ENCODE peak calls at places on chromosomes 3 and 15, in seven cellular contexts. G, I, X, S, A, Y and C are unnamed samples. For H4K20me1 and H3K79me2, the result is how much of the 10 kb centered on the place peaks cover.

GRCh38 chr3:182895513-182896112 is 84.7 kb downstream of the DCUN1D1 start:
- DNase-seq in G (no peak), I (no peak), X (no peak), S (no peak), A (peak), Y (no peak), C (no peak)

GRCh38 chr3:140292684-140293083 is 357.7 kb downstream of the CLSTN2 start:
- DNase-seq in G (peak), I (no peak), X (no peak), S (no peak), A (peak), Y (no peak), C (peak)

GRCh38 chr15:31331389-31331788 is 4.8 kb downstream of the KLF13 start:
- DNase-seq in G (no peak), I (no peak), X (no peak), S (no peak), A (no peak), Y (no peak), C (no peak)

GRCh38 chr3:46087871-46088270 is 60.6 kb upstream of the XCR1 start:
- DNase-seq in G (peak), I (no peak), X (peak), S (no peak), A (peak), Y (peak), C (no peak)

GRCh38 chr3:25664066-25664809 is 469 bp downstream of the TOP2B start:
- DNase-seq in G (peak), I (no peak), X (peak), S (peak), A (peak), Y (peak), C (no peak)

GRCh38 chr3:46692566-46692983 is 904 bp downstream of the ALS2CL start:
- DNase-seq in G (peak), I (peak), X (no peak), S (peak), A (peak), Y (peak), C (peak)

GRCh38 chr15:67832031-67832551 is 6.8 kb downstream of the SKOR1 start:
- DNase-seq in G (peak), I (no peak), X (peak), S (peak), A (no peak), Y (peak), C (no peak)

GRCh38 chr3:68009865-68010264 is 355.5 kb upstream of the SUCLG2 start:
- DNase-seq in G (no peak), I (no peak), X (no peak), S (no peak), A (no peak), Y (no peak), C (no peak)

GRCh38 chr15:31272558-31273257 is 53.9 kb upstream of the KLF13 start:
- DNase-seq in G (no peak), I (no peak), X (no peak), S (peak), A (peak), Y (no peak), C (no peak)

GRCh38 chr3:154040283-154040682 is 80.9 kb upstream of the ARHGEF26 start:
- DNase-seq in G (peak), I (no peak), X (peak), S (no peak), A (peak), Y (no peak), C (peak)

GRCh38 chr15:35753486-35753885 is 207.5 kb upstream of the DPH6 start:
- DNase-seq in G (peak), I (no peak), X (no peak), S (no peak), A (no peak), Y (no peak), C (no peak)

GRCh38 chr3:184339016-184339415 is 1.6 kb downstream of the FAM131A start:
- DNase-seq in G (no peak), I (no peak), X (no peak), S (no peak), A (no peak), Y (peak), C (no peak)

DNA sequence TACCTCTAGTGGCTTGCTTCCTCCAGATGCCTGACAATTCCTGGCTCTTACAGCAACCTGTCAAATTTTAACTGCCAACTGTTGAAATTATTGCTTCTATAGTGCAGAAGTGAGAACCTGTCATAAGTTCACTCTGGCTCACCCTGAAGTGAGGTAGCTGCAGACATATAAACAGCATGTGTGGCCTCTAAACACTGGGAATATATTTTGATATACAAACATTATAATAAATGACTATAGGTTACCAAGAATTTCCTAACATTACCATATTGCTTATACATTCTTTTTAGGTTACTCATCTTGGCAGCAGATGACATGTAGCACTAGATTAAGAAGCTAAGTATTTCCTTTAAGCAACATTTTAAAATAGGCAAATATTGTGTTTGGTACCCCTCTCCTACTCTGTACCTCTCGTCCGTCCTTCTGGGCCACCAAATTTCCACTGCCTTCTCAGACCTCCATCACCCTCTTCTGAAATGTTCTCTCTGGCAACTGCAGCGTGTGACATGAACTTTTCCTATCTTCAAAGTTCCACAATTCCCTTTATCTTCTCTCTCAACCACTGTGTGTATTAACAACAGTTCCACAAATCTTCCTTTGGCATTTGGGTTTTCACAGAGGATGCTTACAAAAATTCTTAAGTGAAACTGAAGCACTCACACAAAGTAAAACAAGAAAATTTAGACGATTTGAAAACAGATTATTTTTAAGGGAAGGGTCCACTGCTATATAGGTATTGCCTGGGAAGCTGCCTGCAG is 15.3 kb upstream of the XXYLT1 start:
- DNase-seq in G (peak), I (peak), X (no peak), S (no peak), A (no peak), Y (no peak), C (no peak)
- H4K20me1 ChIP-seq in G (under half), I (under half), X (under half), S (under half), A (under half), Y (under half), C (under half)

GRCh38 chr3:185786956-185787877 is 37.6 kb downstream of the IGF2BP2 start:
- DNase-seq in G (no peak), I (no peak), X (no peak), S (no peak), A (no peak), Y (peak), C (no peak)

GRCh38 chr3:185789891-185790830 is 34.7 kb downstream of the IGF2BP2 start:
- DNase-seq in G (peak), I (peak), X (no peak), S (no peak), A (no peak), Y (peak), C (no peak)

GRCh38 chr3:185788292-185788691 is 36.5 kb downstream of the IGF2BP2 start:
- DNase-seq in G (no peak), I (no peak), X (no peak), S (no peak), A (no peak), Y (no peak), C (no peak)

GRCh38 chr3:185792955-185793354 is 31.9 kb downstream of the IGF2BP2 start:
- DNase-seq in G (no peak), I (no peak), X (no peak), S (no peak), A (no peak), Y (no peak), C (no peak)

GRCh38 chr3:185789134-185789533 is 35.7 kb downstream of the IGF2BP2 start:
- DNase-seq in G (no peak), I (no peak), X (no peak), S (no peak), A (no peak), Y (no peak), C (no peak)
- H3K79me2 ChIP-seq in G (half or more), I (half or more), X (under half), S (under half), A (half or more), Y (half or more), C (half or more)

GRCh38 chr3:126102530-126102951 is 18.6 kb upstream of the SLC41A3 start:
- DNase-seq in G (no peak), I (no peak), X (no peak), S (no peak), A (peak), Y (no peak), C (no peak)
- H2AFZ ChIP-seq in G (no peak), I (no peak), X (no peak), S (no peak), A (no peak), Y (no peak), C (peak)

DNA sequence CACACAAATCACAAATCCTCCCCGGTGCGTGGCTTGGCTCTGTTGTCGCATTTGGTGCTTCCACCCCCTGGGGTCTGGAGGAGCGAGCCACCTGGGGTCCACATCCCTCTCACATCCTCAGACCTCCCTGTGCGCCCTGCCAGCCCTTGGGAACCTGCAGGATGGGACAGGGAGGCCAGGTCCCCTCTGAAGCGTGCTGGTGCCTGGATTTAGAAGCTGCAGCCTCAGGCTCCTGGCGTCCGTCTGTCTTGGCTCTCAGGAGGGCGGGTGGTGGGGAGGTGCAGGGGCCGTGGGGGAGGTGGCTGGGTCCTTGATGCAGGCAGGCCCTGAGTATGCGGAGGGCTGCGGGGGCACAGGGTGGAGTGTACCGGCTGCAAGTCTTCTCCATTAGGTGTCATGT is 38.4 kb downstream of the RGMA start:
- DNase-seq in G (no peak), I (no peak), X (no peak), S (no peak), A (no peak), Y (no peak), C (no peak)
- H4K20me1 ChIP-seq in G (under half), I (under half), X (under half), S (under half), A (under half), Y (under half), C (under half)

GRCh38 chr3:177079684-177080083 is 117.6 kb downstream of the TBL1XR1 start:
- DNase-seq in G (no peak), I (no peak), X (no peak), S (no peak), A (no peak), Y (no peak), C (no peak)
- H3K79me2 ChIP-seq in G (half or more), I (half or more), X (half or more), S (under half), A (half or more), Y (half or more), C (half or more)

GRCh38 chr3:160455846-160456245 is 6.3 kb upstream of the TRIM59 start:
- DNase-seq in G (no peak), I (no peak), X (no peak), S (no peak), A (no peak), Y (no peak), C (no peak)

GRCh38 chr3:160450846-160451245 is 1.3 kb upstream of the TRIM59 start:
- DNase-seq in G (peak), I (no peak), X (no peak), S (no peak), A (no peak), Y (peak), C (no peak)

GRCh38 chr3:160451602-160452001 is 2.0 kb upstream of the TRIM59 start:
- DNase-seq in G (peak), I (no peak), X (no peak), S (no peak), A (no peak), Y (no peak), C (no peak)

GRCh38 chr3:160458151-160458550 is 8.6 kb upstream of the TRIM59 start:
- DNase-seq in G (no peak), I (no peak), X (no peak), S (no peak), A (no peak), Y (no peak), C (no peak)

GRCh38 chr3:160454995-160455394 is 5.4 kb upstream of the TRIM59 start:
- DNase-seq in G (no peak), I (no peak), X (no peak), S (no peak), A (no peak), Y (no peak), C (no peak)
- H2AFZ ChIP-seq in G (no peak), I (peak), X (no peak), S (no peak), A (no peak), Y (no peak), C (no peak)

GRCh38 chr3:66001626-66002025 is 37.1 kb downstream of the MAGI1 start:
- DNase-seq in G (no peak), I (no peak), X (no peak), S (no peak), A (no peak), Y (no peak), C (no peak)
- H4K20me1 ChIP-seq in G (under half), I (under half), X (under half), S (under half), A (under half), Y (under half), C (under half)